ENCODE peak calls at places on chromosome 14, in four cellular contexts. F, A, E and Y are unnamed samples.

GRCh38 chr14:63045234-63045611 is at the start of gene KCNH5:
- DNase-seq in F (no peak), A (peak), E (peak), Y (no peak)

GRCh38 chr14:103656031-103656757 is 27.2 kb downstream of the KLC1 start:
- DNase-seq in E (no peak), A (peak), F (no peak), Y (no peak)

GRCh38 chr14:99860219-99860618 is 67.0 kb downstream of the EML1 start:
- DNase-seq in E (no peak), F (no peak), A (no peak), Y (no peak)

GRCh38 chr14:32826404-32827082 is 112.1 kb upstream of the NPAS3 start:
- DNase-seq in F (no peak), A (peak), E (peak), Y (no peak)

GRCh38 chr14:45610303-45610702 is 357.3 kb upstream of the MIS18BP1 start:
- DNase-seq in E (peak), A (peak), F (no peak), Y (no peak)

GRCh38 chr14:71714225-71714624 is 218.0 kb upstream of the RGS6 start:
- DNase-seq in F (no peak), A (peak), E (peak), Y (no peak)

GRCh38 chr14:27927519-27927918 is 839.1 kb upstream of the FOXG1 start:
- DNase-seq in F (no peak), A (no peak), E (no peak), Y (no peak)

GRCh38 chr14:51653096-51653814 is 1.5 kb downstream of the FRMD6 start:
- DNase-seq in E (peak), A (peak), F (no peak), Y (no peak)

GRCh38 chr14:23055621-23056256 is 1.6 kb downstream of the CDH24 start:
- DNase-seq in E (peak), F (no peak), A (peak), Y (no peak)

GRCh38 chr14:95066427-95066986 is 90.8 kb downstream of the DICER1 start:
- DNase-seq in E (no peak), A (no peak), F (no peak), Y (no peak)

GRCh38 chr14:24381363-24382102 is 13.5 kb downstream of the NFATC4 start:
- DNase-seq in E (no peak), A (no peak), F (no peak), Y (no peak)

GRCh38 chr14:71720978-71721624 is 211.1 kb upstream of the RGS6 start:
- DNase-seq in F (peak), E (peak), A (peak), Y (peak)

GRCh38 chr14:100142073-100143040 is 17.1 kb downstream of the DEGS2 start:
- DNase-seq in A (no peak), E (no peak), F (peak), Y (no peak)

GRCh38 chr14:61625171-61625570 is 70.1 kb upstream of the HIF1A start:
- DNase-seq in A (no peak), E (no peak), F (no peak), Y (no peak)

GRCh38 chr14:85090681-85091080 is 439.3 kb upstream of the FLRT2 start:
- DNase-seq in E (no peak), F (no peak), A (peak), Y (no peak)

GRCh38 chr14:64569108-64570045 is 19.6 kb downstream of the PPP1R36 start:
- DNase-seq in E (peak), A (peak), F (peak), Y (no peak)

GRCh38 chr14:90573385-90574105 is 176.7 kb downstream of the CALM1 start:
- DNase-seq in F (no peak), A (peak), E (no peak), Y (no peak)

GRCh38 chr14:31420013-31420318 is 384 bp downstream of the HEATR5A start:
- DNase-seq in A (no peak), E (no peak), F (peak), Y (no peak)

GRCh38 chr14:54919330-54919729 is 16.7 kb upstream of the GCH1 start:
- DNase-seq in E (no peak), F (no peak), A (no peak), Y (no peak)

GRCh38 chr14:55316528-55316927 is 45.3 kb downstream of the FBXO34 start:
- DNase-seq in E (no peak), A (no peak), F (peak), Y (no peak)

GRCh38 chr14:94051115-94051514 is 25.0 kb downstream of the OTUB2 start:
- DNase-seq in F (peak), A (peak), E (peak), Y (no peak)

GRCh38 chr14:94058128-94058673 is 22.8 kb downstream of the DDX24 start:
- DNase-seq in E (no peak), A (peak), F (no peak), Y (no peak)

GRCh38 chr14:69077841-69078240 is 75.1 kb downstream of the DCAF5 start:
- DNase-seq in F (no peak), E (peak), A (peak), Y (no peak)

GRCh38 chr14:95321201-95321600 is 1.5 kb upstream of the CLMN start:
- DNase-seq in E (no peak), F (no peak), A (no peak), Y (no peak)

GRCh38 chr14:55123101-55123500 is 6.0 kb upstream of the LGALS3 start:
- DNase-seq in F (no peak), A (peak), E (peak), Y (no peak)

GRCh38 chr14:59254146-59254910 is 65.9 kb downstream of the DAAM1 start:
- DNase-seq in E (peak), F (peak), A (peak), Y (no peak)

GRCh38 chr14:70871863-70872677 is 35.2 kb upstream of the PCNX1 start:
- DNase-seq in F (no peak), A (no peak), E (peak), Y (peak)

GRCh38 chr14:83290447-83290846 is 1756.8 kb upstream of the SEL1L start:
- DNase-seq in E (no peak), F (no peak), A (no peak), Y (no peak)

GRCh38 chr14:71235865-71236264 is 328.6 kb downstream of the PCNX1 start:
- DNase-seq in E (peak), A (no peak), F (peak), Y (no peak)

GRCh38 chr14:49875640-49876198 is 17.2 kb upstream of the ARF6 start:
- DNase-seq in A (no peak), F (no peak), E (no peak), Y (no peak)

GRCh38 chr14:49586673-49587460 is 687 bp upstream of the RPS29 start:
- DNase-seq in E (peak), F (peak), A (peak), Y (peak)

GRCh38 chr14:28243600-28243999 is 523.0 kb upstream of the FOXG1 start:
- DNase-seq in F (no peak), A (no peak), E (no peak), Y (no peak)

GRCh38 chr14:64971890-64972785 is at the start of gene RAB15:
- DNase-seq in F (no peak), E (peak), A (peak), Y (peak)

GRCh38 chr14:49550284-49551184 is 35.6 kb downstream of the RPS29 start:
- DNase-seq in E (peak), F (no peak), A (no peak), Y (no peak)

GRCh38 chr14:32865827-32866376 is 72.8 kb upstream of the NPAS3 start:
- DNase-seq in F (no peak), A (no peak), E (no peak), Y (no peak)